ENCODE peak calls at places on chromosomes 7 and 10, in five cellular contexts. N is NCI-H146, Q is H9, G is AG09319, K is G401. S is an unnamed sample.

GRCh38 chr10:34628174-34628802 is 186.8 kb downstream of the PARD3 start:
- DNase-seq in N (peak), Q (no peak), K (no peak), G (no peak), S (peak)

GRCh38 chr7:24152356-24152755 is 131.6 kb upstream of the NPY start:
- DNase-seq in N (no peak), K (no peak), G (no peak), Q (no peak), S (no peak)

GRCh38 chr10:61836888-61837747 is 64.4 kb upstream of the ARID5B start:
- DNase-seq in N (no peak), G (peak), Q (no peak), K (peak), S (no peak)

GRCh38 chr7:138753611-138754010 is 44.2 kb upstream of the TMEM213 start:
- DNase-seq in G (no peak), N (no peak), Q (no peak), K (no peak), S (no peak)

GRCh38 chr7:104795616-104796398 is 218.2 kb upstream of the KMT2E start:
- DNase-seq in Q (no peak), K (no peak), N (no peak), G (no peak), S (no peak)

GRCh38 chr7:102138676-102139075 is 148.0 kb upstream of the SH2B2 start:
- DNase-seq in G (no peak), Q (no peak), N (no peak), K (no peak), S (no peak)

GRCh38 chr7:132653364-132653930 is 77.2 kb upstream of the PLXNA4 start:
- DNase-seq in Q (no peak), N (no peak), G (no peak), K (no peak), S (no peak)

GRCh38 chr7:10756981-10757380 is 216.7 kb upstream of the PHF14 start:
- DNase-seq in G (no peak), K (peak), Q (no peak), N (no peak), S (no peak)

GRCh38 chr10:61760943-61761824 is 98.5 kb downstream of the CABCOCO1 start:
- DNase-seq in G (no peak), K (no peak), Q (no peak), N (no peak), S (no peak)

GRCh38 chr7:25180946-25181345 is 47.3 kb downstream of the NPVF start:
- DNase-seq in N (peak), Q (peak), G (no peak), K (no peak), S (peak)

GRCh38 chr10:47127188-47127587 is 172.8 kb upstream of the GDF10 start:
- DNase-seq in Q (no peak), G (no peak), N (no peak), K (no peak), S (peak)

GRCh38 chr7:96344236-96344635 is 22.3 kb upstream of the SLC25A13 start:
- DNase-seq in Q (no peak), N (no peak), G (no peak), K (no peak), S (no peak)

GRCh38 chr10:43628956-43629355 is 19.7 kb downstream of the ZNF32 start:
- DNase-seq in Q (no peak), N (no peak), G (no peak), K (no peak), S (no peak)

GRCh38 chr7:15853832-15854470 is 167.5 kb upstream of the MEOX2 start:
- DNase-seq in Q (no peak), N (no peak), K (no peak), G (no peak), S (no peak)

GRCh38 chr7:12456506-12456905 is 52.8 kb upstream of the VWDE start:
- DNase-seq in K (no peak), Q (no peak), N (peak), G (no peak), S (no peak)

S was measured in mesendoderm.